ENCODE peak calls at places on chromosomes 6 and 20, in six cellular contexts. Y is RWPE1, P is fibroblast of mammary gland, A is A549, Z is endodermal cell, W is left ventricle myocardium inferior. D is an unnamed sample.

GRCh38 chr20:49303211-49303610 is 25.4 kb upstream of the ZNFX1 start:
- DNase-seq in W (no peak), Y (no peak), A (no peak), Z (no peak), P (peak), D (no peak)

GRCh38 chr20:34083781-34084180 is 28.3 kb downstream of the EIF2S2 start:
- DNase-seq in A (no peak), P (no peak), W (no peak), Z (no peak), Y (no peak), D (no peak)

GRCh38 chr6:90382760-90383159 is 86.1 kb upstream of the BACH2 start:
- DNase-seq in Y (no peak), Z (no peak), W (no peak), P (no peak), A (no peak), D (no peak)

GRCh38 chr20:8801686-8802085 is 267.2 kb upstream of the PLCB4 start:
- DNase-seq in A (no peak), Y (no peak), Z (no peak), W (no peak), P (no peak), D (no peak)

GRCh38 chr6:159988983-159989454 is 20.1 kb downstream of the IGF2R start:
- DNase-seq in Z (no peak), P (peak), Y (no peak), W (no peak), A (no peak), D (no peak)

GRCh38 chr6:149461670-149462069 is 23.1 kb downstream of the ZC3H12D start:
- DNase-seq in P (no peak), W (no peak), Y (no peak), Z (no peak), A (no peak), D (no peak)

GRCh38 chr6:24775520-24776058 is 852 bp downstream of the GMNN start:
- DNase-seq in Y (peak), W (no peak), A (no peak), P (peak), Z (no peak), D (no peak)

GRCh38 chr6:47633141-47633540 is 65.2 kb upstream of the ADGRF4 start:
- DNase-seq in P (peak), Y (peak), W (no peak), Z (peak), A (no peak), D (no peak)

GRCh38 chr20:48538058-48538825 is 289.6 kb downstream of the PREX1 start:
- DNase-seq in W (no peak), A (peak), Y (peak), Z (peak), P (peak), D (no peak)

GRCh38 chr20:22797103-22797502 is 212.7 kb upstream of the FOXA2 start:
- DNase-seq in W (no peak), A (no peak), Y (no peak), Z (no peak), P (no peak), D (no peak)

GRCh38 chr20:33388268-33388667 is 13.1 kb downstream of the CDK5RAP1 start:
- DNase-seq in Z (no peak), W (no peak), A (no peak), Y (no peak), P (no peak), D (no peak)

GRCh38 chr6:126337323-126337722 is 2.6 kb upstream of the CENPW start:
- DNase-seq in Y (no peak), Z (no peak), W (no peak), P (peak), A (no peak), D (no peak)

GRCh38 chr6:159968295-159969203 is at the start of gene IGF2R:
- DNase-seq in Y (peak), A (peak), W (peak), P (peak), Z (peak), D (peak)

GRCh38 chr6:148811472-148811871 is 64.6 kb downstream of the UST start:
- DNase-seq in W (peak), A (no peak), P (no peak), Z (no peak), Y (no peak), D (no peak)

GRCh38 chr6:30150671-30151395 is 10.2 kb downstream of the TRIM10 start:
- DNase-seq in W (no peak), Y (no peak), Z (no peak), P (no peak), A (no peak), D (no peak)

GRCh38 chr20:62860924-62861691 is 514 bp downstream of the TCFL5 start:
- DNase-seq in P (no peak), Y (peak), A (no peak), Z (peak), W (no peak), D (no peak)

GRCh38 chr6:53992522-53992921 is 118.7 kb upstream of the MLIP start:
- DNase-seq in P (no peak), Z (no peak), W (no peak), Y (no peak), A (no peak), D (no peak)

GRCh38 chr20:12110711-12111110 is 193.0 kb downstream of the BTBD3 start:
- DNase-seq in Z (no peak), A (no peak), W (no peak), P (peak), Y (no peak), D (no peak)

GRCh38 chr6:53264337-53264736 is 84.4 kb downstream of the ELOVL5 start:
- DNase-seq in Z (no peak), A (no peak), W (no peak), P (no peak), Y (no peak), D (no peak)

GRCh38 chr20:41523857-41524256 is 94.3 kb downstream of the CHD6 start:
- DNase-seq in A (no peak), Z (no peak), P (no peak), Y (no peak), W (no peak), D (no peak)

GRCh38 chr6:127538750-127539264 is 19.7 kb upstream of the MTCL3 start:
- DNase-seq in W (no peak), P (no peak), Z (no peak), A (no peak), Y (no peak), D (no peak)

DNA sequence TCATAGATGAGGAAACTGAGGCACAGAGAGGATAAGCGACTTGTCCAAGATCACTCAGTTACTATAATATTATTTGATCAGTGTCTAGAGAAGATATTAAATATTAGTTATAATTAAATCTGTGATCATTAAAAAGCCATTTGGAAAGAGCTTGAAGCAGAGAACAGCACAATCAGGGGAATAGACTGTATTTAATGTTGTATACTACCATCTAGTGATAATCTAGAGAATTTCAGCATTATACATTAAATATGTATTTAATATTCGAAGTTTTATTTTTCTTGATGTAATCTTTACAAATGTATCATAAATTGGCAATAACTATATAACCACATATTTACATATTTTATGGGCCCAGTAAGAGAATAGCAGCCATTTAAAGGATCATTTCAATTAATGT is 20.2 kb upstream of the MTCL3 start:
- DNase-seq in W (no peak), P (peak), Z (no peak), A (no peak), Y (no peak), D (no peak)
- TF ChIP-seq CTCF in W (peak), P (peak), Z (peak), A (peak), Y (peak), D (peak)

GRCh38 chr6:161373905-161374451 is 100.1 kb upstream of the AGPAT4 start:
- DNase-seq in Z (peak), P (peak), A (peak), Y (peak), W (peak), D (peak)

GRCh38 chr6:161377116-161377515 is 103.3 kb upstream of the AGPAT4 start:
- DNase-seq in A (no peak), P (no peak), Y (no peak), Z (no peak), W (no peak), D (no peak)

GRCh38 chr6:161376367-161376766 is 102.5 kb upstream of the AGPAT4 start:
- DNase-seq in P (no peak), Y (no peak), Z (no peak), A (no peak), W (no peak), D (no peak)

GRCh38 chr6:161372422-161372793 is 98.5 kb upstream of the AGPAT4 start:
- DNase-seq in P (no peak), W (no peak), Y (no peak), A (no peak), Z (no peak), D (peak)

GRCh38 chr6:161374971-161375873 is 101.4 kb upstream of the AGPAT4 start:
- DNase-seq in A (no peak), Z (peak), Y (peak), W (peak), P (peak), D (peak)
- TF ChIP-seq CTCF in A (no peak), Z (peak), Y (peak), W (no peak), P (no peak), D (no peak)

GRCh38 chr20:38658879-38659612 is 57.4 kb downstream of the ARHGAP40 start:
- DNase-seq in P (peak), Y (peak), A (peak), Z (peak), W (no peak), D (no peak)
- TF ChIP-seq CTCF in P (peak), Y (peak), A (peak), Z (peak), W (peak), D (peak)

DNA sequence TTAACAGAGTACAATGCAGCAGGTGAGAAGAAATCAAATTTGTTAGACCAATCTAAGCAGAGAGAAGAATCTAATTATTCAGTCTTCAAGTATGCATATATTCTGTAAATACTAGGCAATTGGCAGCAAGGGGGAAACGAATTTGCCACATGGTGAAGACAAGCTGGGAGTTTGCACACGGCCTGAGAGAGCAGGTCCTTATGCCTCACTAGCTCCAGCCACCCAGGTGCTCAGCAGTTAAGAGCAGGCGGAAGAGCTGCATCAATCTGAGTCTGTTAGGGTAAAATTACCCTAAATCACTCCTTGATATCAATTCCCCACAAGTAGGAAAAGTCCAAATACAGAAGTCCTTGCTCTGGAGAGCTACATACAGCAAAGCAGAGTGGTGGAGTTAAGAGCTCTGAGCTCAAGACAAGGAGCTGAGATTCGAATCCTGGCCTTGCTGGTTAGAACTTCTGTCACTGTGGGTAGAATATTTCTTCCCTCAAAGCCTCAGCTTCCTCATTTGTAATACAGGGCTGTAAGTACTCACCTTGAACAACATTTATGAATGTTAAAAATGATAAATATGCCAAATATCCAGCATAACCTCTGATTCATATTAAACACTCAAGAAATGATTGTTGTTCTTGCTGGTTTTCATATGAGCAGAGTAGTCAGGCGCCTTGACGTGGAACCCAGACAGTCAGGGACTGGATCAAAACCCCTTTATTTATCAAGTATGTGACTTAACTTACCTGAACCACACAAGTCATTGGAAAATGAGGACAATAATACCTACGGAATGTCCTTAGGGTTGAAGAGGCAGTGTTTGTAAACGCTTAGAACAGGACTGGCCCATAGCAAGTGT is 444.2 kb downstream of the CDH26 start:
- DNase-seq in A (no peak), W (no peak), P (no peak), Z (no peak), Y (no peak), D (no peak)
- TF ChIP-seq CTCF in A (no peak), W (no peak), P (no peak), Z (no peak), Y (no peak), D (no peak)

GRCh38 chr6:84280030-84280429 is 52.6 kb upstream of the CEP162 start:
- DNase-seq in A (no peak), Y (peak), P (peak), Z (no peak), W (no peak), D (no peak)

GRCh38 chr6:84280639-84281038 is 53.2 kb upstream of the CEP162 start:
- DNase-seq in P (no peak), A (no peak), Z (no peak), Y (no peak), W (no peak), D (no peak)

GRCh38 chr6:84282566-84282965 is 55.1 kb upstream of the CEP162 start:
- DNase-seq in Y (no peak), A (no peak), P (peak), Z (no peak), W (no peak), D (no peak)

GRCh38 chr6:84284428-84285033 is 57.1 kb upstream of the CEP162 start:
- DNase-seq in Z (peak), Y (no peak), A (no peak), W (no peak), P (peak), D (no peak)
- TF ChIP-seq CTCF in Z (peak), Y (no peak), A (peak), W (no peak), P (peak), D (no peak)

GRCh38 chr20:13749811-13750210 is 34.9 kb downstream of the ESF1 start:
- DNase-seq in Z (no peak), W (no peak), Y (no peak), P (no peak), A (no peak), D (no peak)

GRCh38 chr20:13756551-13756950 is 28.2 kb downstream of the ESF1 start:
- DNase-seq in W (no peak), A (no peak), Y (no peak), P (no peak), Z (no peak), D (no peak)

GRCh38 chr20:13753436-13754036 is 31.2 kb downstream of the ESF1 start:
- DNase-seq in P (no peak), A (no peak), Z (no peak), Y (no peak), W (no peak), D (no peak)

GRCh38 chr20:13758884-13759283 is 25.8 kb downstream of the ESF1 start:
- DNase-seq in Z (no peak), A (no peak), W (no peak), Y (no peak), P (no peak), D (no peak)

DNA sequence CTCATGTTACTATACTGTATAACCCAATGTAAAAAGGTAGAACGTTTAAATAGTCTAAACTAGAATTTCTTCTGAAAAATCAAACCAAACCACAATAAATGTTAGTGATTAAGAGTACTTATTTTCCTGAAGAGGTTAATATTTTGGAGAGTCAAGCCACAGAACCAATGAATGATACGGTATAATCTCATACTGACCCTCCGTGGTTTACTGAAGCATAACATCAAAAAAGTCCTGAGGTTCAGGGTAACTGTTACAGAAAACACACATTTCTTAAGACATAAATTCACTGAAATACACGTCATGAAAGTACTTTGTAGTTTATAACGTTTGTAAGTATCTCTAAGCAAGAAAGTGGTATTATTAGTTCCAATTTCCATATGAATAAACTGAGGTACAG is 28.9 kb downstream of the ESF1 start:
- DNase-seq in Y (no peak), W (no peak), Z (no peak), P (peak), A (no peak), D (no peak)
- TF ChIP-seq CTCF in Y (no peak), W (no peak), Z (no peak), P (peak), A (no peak), D (no peak)

GRCh38 chr6:100257661-100258395 is 206.9 kb downstream of the SIM1 start:
- DNase-seq in A (peak), P (peak), W (no peak), Y (no peak), Z (no peak), D (no peak)
- TF ChIP-seq CTCF in A (peak), P (peak), W (no peak), Y (no peak), Z (peak), D (no peak)